ENCODE peak calls at places on chromosomes 4 and X, in six cellular contexts. X, S, Z, Q, J and K are unnamed samples.

GRCh38 chrX:136200466-136200865 is 50.7 kb downstream of the MAP7D3 start:
- DNase-seq in X (peak; percentile 59), S (peak; percentile 52), Z (peak; percentile 45), Q (no peak), J (no peak), K (peak; percentile 37)

GRCh38 chr4:17027495-17027894 is 129.1 kb upstream of the LDB2 start:
- DNase-seq in X (peak; percentile 67), S (peak; percentile 98), Z (no peak), Q (no peak), J (peak; percentile 73), K (no peak)

GRCh38 chr4:704198-704891 is 1.3 kb upstream of the PCGF3 start:
- DNase-seq in X (no peak), S (no peak), Z (no peak), Q (peak; percentile 35), J (no peak), K (no peak)

GRCh38 chrX:150842198-150842553 is 56.3 kb downstream of the CD99L2 start:
- DNase-seq in X (no peak), S (no peak), Z (no peak), Q (no peak), J (no peak), K (no peak)

GRCh38 chr4:119209077-119209476 is 3.4 kb upstream of the USP53 start:
- DNase-seq in X (peak; percentile 95), S (peak; percentile 95), Z (no peak), Q (no peak), J (peak; percentile 95), K (no peak)

GRCh38 chrX:132986556-132986955 is 28.1 kb upstream of the HS6ST2 start:
- DNase-seq in X (peak; percentile 35), S (no peak), Z (no peak), Q (no peak), J (no peak), K (no peak)

GRCh38 chr4:40305329-40306193 is 29.6 kb upstream of the CHRNA9 start:
- DNase-seq in X (no peak), S (no peak), Z (peak; percentile 98), Q (no peak), J (no peak), K (peak; percentile 92)

GRCh38 chrX:55135171-55135570 is 46.4 kb downstream of the PAGE2 start:
- DNase-seq in X (peak; percentile 55), S (peak; percentile 47), Z (peak; percentile 51), Q (peak; percentile 41), J (peak; percentile 2), K (peak; percentile 12)

GRCh38 chr4:108141213-108142045 is 27.3 kb downstream of the LEF1 start:
- DNase-seq in X (no peak), S (no peak), Z (no peak), Q (no peak), J (no peak), K (no peak)

GRCh38 chr4:80305466-80305865 is 30.1 kb upstream of the CFAP299 start:
- DNase-seq in X (peak; percentile 48), S (peak; percentile 91), Z (no peak), Q (no peak), J (no peak), K (no peak)

GRCh38 chr4:28228575-28228974 is 1367.9 kb downstream of the STIM2 start:
- DNase-seq in X (no peak), S (no peak), Z (no peak), Q (no peak), J (no peak), K (no peak)

GRCh38 chr4:19309365-19309764 is 942.3 kb upstream of the SLIT2 start:
- DNase-seq in X (peak; percentile 52), S (peak; percentile 67), Z (no peak), Q (no peak), J (no peak), K (peak; percentile 81)

GRCh38 chr4:5893013-5893580 is at the start of gene CRMP1:
- DNase-seq in X (no peak), S (peak; percentile 32), Z (no peak), Q (peak; percentile 97), J (no peak), K (no peak)

GRCh38 chr4:184237612-184238011 is 19.9 kb upstream of the ENPP6 start:
- DNase-seq in X (no peak), S (peak; percentile 10), Z (no peak), Q (no peak), J (no peak), K (no peak)

GRCh38 chr4:153467154-153467896 is 1.2 kb downstream of the TMEM131L start:
- DNase-seq in X (peak; percentile 75), S (peak; percentile 34), Z (peak; percentile 97), Q (peak; percentile 54), J (peak; percentile 39), K (peak; percentile 95)

GRCh38 chr4:952881-953573 is 20.3 kb downstream of the DGKQ start:
- DNase-seq in X (no peak), S (no peak), Z (no peak), Q (peak; percentile 17), J (no peak), K (no peak)

GRCh38 chr4:526971-527460 is 28.0 kb downstream of the PIGG start:
- DNase-seq in X (no peak), S (no peak), Z (no peak), Q (no peak), J (no peak), K (no peak)

GRCh38 chr4:142405021-142405991 is 440.8 kb downstream of the INPP4B start:
- DNase-seq in X (peak; percentile 69), S (peak; percentile 86), Z (no peak), Q (no peak), J (no peak), K (peak; percentile 23)

GRCh38 chr4:142420461-142421095 is 425.5 kb downstream of the INPP4B start:
- DNase-seq in X (no peak), S (no peak), Z (no peak), Q (no peak), J (no peak), K (no peak)

GRCh38 chrX:103687073-103687695 is 685 bp upstream of the MORF4L2 start:
- DNase-seq in X (peak; percentile 73), S (peak; percentile 89), Z (peak; percentile 86), Q (peak; percentile 64), J (peak; percentile 45), K (peak; percentile 81)

GRCh38 chrX:134599173-134599914 is 58.9 kb downstream of the PLAC1 start:
- DNase-seq in X (no peak), S (peak; percentile 76), Z (no peak), Q (no peak), J (no peak), K (no peak)

GRCh38 chr4:31905363-31905762 is 1185.2 kb downstream of the PCDH7 start:
- DNase-seq in X (no peak), S (no peak), Z (no peak), Q (no peak), J (no peak), K (no peak)

GRCh38 chr4:58602701-58603359 is 1492.6 kb upstream of the IGFBP7 start:
- DNase-seq in X (no peak), S (no peak), Z (no peak), Q (no peak), J (no peak), K (no peak)

GRCh38 chr4:158161561-158162354 is 11.1 kb downstream of the GASK1B start:
- DNase-seq in X (peak; percentile 55), S (peak; percentile 88), Z (no peak), Q (no peak), J (peak; percentile 63), K (no peak)

GRCh38 chr4:54095110-54095800 is 4.7 kb upstream of the GSX2 start:
- DNase-seq in X (no peak), S (no peak), Z (no peak), Q (no peak), J (no peak), K (no peak)

GRCh38 chr4:151797131-151797530 is 36.3 kb upstream of the GATB start:
- DNase-seq in X (peak; percentile 34), S (peak; percentile 65), Z (no peak), Q (no peak), J (no peak), K (no peak)

GRCh38 chr4:61443813-61444510 is 243.8 kb downstream of the ADGRL3 start:
- DNase-seq in X (peak; percentile 82), S (no peak), Z (no peak), Q (no peak), J (no peak), K (no peak)

GRCh38 chr4:36220776-36221175 is 23.5 kb downstream of the ARAP2 start:
- DNase-seq in X (no peak), S (no peak), Z (no peak), Q (no peak), J (no peak), K (no peak)

GRCh38 chr4:36215627-36216026 is 28.7 kb downstream of the ARAP2 start:
- DNase-seq in X (no peak), S (no peak), Z (no peak), Q (no peak), J (no peak), K (no peak)

GRCh38 chr4:36214735-36215485 is 29.4 kb downstream of the ARAP2 start:
- DNase-seq in X (no peak), S (no peak), Z (no peak), Q (no peak), J (no peak), K (no peak)

GRCh38 chr4:36213956-36214355 is 30.4 kb downstream of the ARAP2 start:
- DNase-seq in X (no peak), S (no peak), Z (no peak), Q (no peak), J (no peak), K (no peak)

DNA sequence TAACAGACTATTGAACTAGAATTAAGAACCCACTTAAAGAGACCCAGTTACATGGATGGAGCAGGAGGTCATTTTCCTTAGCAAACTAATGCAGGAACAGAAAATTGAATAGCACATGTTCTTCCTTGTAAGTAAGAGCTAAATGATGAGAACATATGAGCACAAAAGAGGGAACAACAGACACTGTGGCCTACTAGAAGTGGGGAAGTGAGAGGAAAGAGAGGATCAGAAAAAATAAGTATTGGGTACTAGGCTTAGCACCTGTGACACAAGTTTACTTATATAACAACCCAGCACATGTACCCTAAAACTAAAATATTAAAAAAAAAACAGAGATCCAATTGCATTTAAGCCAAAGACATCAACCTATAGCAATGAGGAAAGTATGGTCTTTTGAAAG is 26.2 kb downstream of the ARAP2 start:
- DNase-seq in X (no peak), S (no peak), Z (no peak), Q (no peak), J (no peak), K (no peak)
- H3K9me2 ChIP-seq in X (no peaks in the 10 kb centered on the region), S (no peaks in the 10 kb centered on the region), Z (no peaks in the 10 kb centered on the region), Q (no peaks in the 10 kb centered on the region), J (no peaks in the 10 kb centered on the region), K (no peaks in the 10 kb centered on the region)

DNA sequence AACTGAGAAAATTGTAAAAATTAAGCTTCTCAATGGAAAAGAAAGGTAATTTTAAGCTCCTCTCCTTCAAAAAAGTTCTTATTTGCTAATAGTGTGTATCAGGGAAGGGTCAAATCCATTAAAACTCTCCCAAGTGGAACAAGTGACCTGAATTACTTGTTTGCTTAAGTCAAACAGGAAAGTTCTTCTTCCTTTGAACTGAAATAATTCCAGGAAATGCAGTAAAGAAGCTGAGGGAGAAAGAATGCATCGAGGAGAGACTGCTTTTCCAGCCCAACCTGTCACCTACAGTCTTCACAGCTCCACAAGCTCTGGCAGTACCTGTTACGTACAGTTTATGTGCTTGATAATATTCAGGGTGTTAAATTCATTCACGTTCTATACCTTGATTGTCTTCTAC is 131.1 kb downstream of the KLHL8 start:
- DNase-seq in X (peak; percentile 41), S (no peak), Z (no peak), Q (no peak), J (no peak), K (no peak)
- H3K9ac ChIP-seq in X (no peak overlapping the region), S (no peak overlapping the region), Z (no peak overlapping the region), Q (no peak overlapping the region), J (no peak overlapping the region), K (no peak overlapping the region)

GRCh38 chrX:1118572-1119199 is 93.8 kb downstream of the CRLF2 start:
- DNase-seq in X (no peak), S (no peak), Z (no peak), Q (no peak), J (no peak), K (peak; percentile 8)
- H3K9me2 ChIP-seq in X (no peaks in the 10 kb centered on the region), S (no peaks in the 10 kb centered on the region), Z (no peaks in the 10 kb centered on the region), Q (no peaks in the 10 kb centered on the region), J (no peaks in the 10 kb centered on the region), K (no peaks in the 10 kb centered on the region)

GRCh38 chr4:81555489-81555888 is 83.8 kb upstream of the RASGEF1B start:
- DNase-seq in X (no peak), S (no peak), Z (no peak), Q (no peak), J (no peak), K (peak; percentile 61)
- H3K9ac ChIP-seq in X (no peak overlapping the region), S (no peak overlapping the region), Z (no peak overlapping the region), Q (no peak overlapping the region), J (no peak overlapping the region), K (peak overlapping the region; percentile 29)